ENCODE peak calls at places on chromosomes 6 and 20, in eight cellular contexts. T is GM13977, O is mesendoderm, Z is progenitor cell of endocrine pancreas, P is ELR, K is HEK293T, S is bronchial epithelial cell, J is amniotic stem cell. U is an unnamed sample.

GRCh38 chr20:36929290-36929689 is 22.2 kb downstream of the SAMHD1 start:
- DNase-seq in P (peak), S (peak), O (no peak), J (no peak), Z (no peak), T (no peak), K (no peak), U (no peak)

GRCh38 chr6:28789553-28790083 is 134.2 kb downstream of the TRIM27 start:
- DNase-seq in Z (no peak), S (peak), J (no peak), K (no peak), P (peak), O (peak), T (no peak), U (no peak)

GRCh38 chr6:109059591-109060021 is 35.0 kb downstream of the SESN1 start:
- DNase-seq in O (no peak), J (no peak), S (peak), Z (no peak), K (no peak), P (peak), T (peak), U (no peak)

GRCh38 chr20:63742381-63743024 is 2.9 kb downstream of the SLC2A4RG start:
- DNase-seq in S (no peak), Z (no peak), T (no peak), P (no peak), K (no peak), J (no peak), O (no peak), U (no peak)

GRCh38 chr6:158706369-158706982 is 56.6 kb downstream of the SYTL3 start:
- DNase-seq in P (peak), T (no peak), K (peak), Z (no peak), J (no peak), S (peak), O (peak), U (no peak)

GRCh38 chr6:111038534-111039252 is 48.6 kb upstream of the SLC16A10 start:
- DNase-seq in K (no peak), S (no peak), P (no peak), J (no peak), T (peak), Z (no peak), O (no peak), U (no peak)

GRCh38 chr6:84645000-84645399 is 119.4 kb downstream of the TBX18 start:
- DNase-seq in O (no peak), S (peak), J (peak), T (no peak), Z (no peak), P (peak), K (no peak), U (peak)

GRCh38 chr20:51382986-51383821 is 159.3 kb downstream of the NFATC2 start:
- DNase-seq in S (peak), O (no peak), P (peak), T (no peak), Z (peak), J (no peak), K (no peak), U (no peak)

GRCh38 chr6:36622901-36623546 is 28.9 kb downstream of the SRSF3 start:
- DNase-seq in S (no peak), J (no peak), O (no peak), Z (no peak), T (no peak), K (no peak), P (no peak), U (no peak)

GRCh38 chr20:25233016-25233772 is 14.7 kb upstream of the PYGB start:
- DNase-seq in K (no peak), P (peak), Z (no peak), T (no peak), O (peak), J (peak), S (peak), U (no peak)

GRCh38 chr6:134177753-134178229 is 125.4 kb upstream of the SLC2A12 start:
- DNase-seq in S (no peak), O (no peak), T (no peak), P (peak), K (no peak), J (no peak), Z (no peak), U (no peak)

GRCh38 chr6:129163551-129163950 is 280.6 kb downstream of the LAMA2 start:
- DNase-seq in Z (no peak), P (no peak), T (no peak), J (no peak), K (no peak), S (peak), O (no peak), U (no peak)

GRCh38 chr6:167706313-167707109 is 120.2 kb upstream of the AFDN start:
- DNase-seq in J (no peak), Z (no peak), S (no peak), T (peak), K (no peak), P (no peak), O (no peak), U (no peak)

GRCh38 chr6:108114861-108115597 is 40.5 kb upstream of the OSTM1 start:
- DNase-seq in Z (peak), S (peak), O (peak), K (no peak), T (no peak), J (no peak), P (peak), U (no peak)

GRCh38 chr20:8756410-8756809 is 312.5 kb upstream of the PLCB4 start:
- DNase-seq in Z (no peak), T (no peak), J (peak), P (peak), O (peak), S (peak), K (no peak), U (peak)

GRCh38 chr6:22980446-22980845 is 411.1 kb downstream of the HDGFL1 start:
- DNase-seq in K (no peak), S (peak), P (peak), Z (no peak), T (no peak), J (no peak), O (no peak), U (no peak)

GRCh38 chr20:8800089-8800488 is 268.8 kb upstream of the PLCB4 start:
- DNase-seq in S (no peak), P (peak), J (no peak), T (no peak), K (no peak), Z (no peak), O (no peak), U (no peak)

GRCh38 chr20:11159728-11160127 is 485.9 kb upstream of the JAG1 start:
- DNase-seq in J (no peak), Z (no peak), S (no peak), K (no peak), P (no peak), T (no peak), O (no peak), U (no peak)

GRCh38 chr20:6685181-6685582 is 82.3 kb upstream of the BMP2 start:
- DNase-seq in O (no peak), J (no peak), T (no peak), Z (no peak), S (peak), P (peak), K (no peak), U (peak)

GRCh38 chr20:45342863-45343444 is 5.3 kb downstream of the SDC4 start:
- DNase-seq in S (no peak), Z (no peak), J (no peak), K (no peak), O (no peak), P (no peak), T (no peak), U (no peak)